ENCODE peak calls at places on chromosomes 13 and 19, in ten cellular contexts. One of them, this sample, is unnamed.

GRCh38 chr13:35964764-35965163 is 166.4 kb downstream of the DCLK1 start:
- DNase-seq in thoracic aorta: no peak
- DNase-seq in brain microvascular endothelial cell: peak
- DNase-seq in body of pancreas: no peak
- DNase-seq in left ventricle myocardium inferior: no peak
- DNase-seq in transverse colon: no peak
- DNase-seq in heart right ventricle: no peak
- DNase-seq in adrenal gland: no peak
- DNase-seq in cardiac muscle cell: no peak
- DNase-seq in psoas muscle: no peak
- DNase-seq in this sample: no peak

GRCh38 chr19:1568320-1569019 is at the start of gene MEX3D:
- DNase-seq in body of pancreas: peak
- DNase-seq in cardiac muscle cell: peak
- DNase-seq in brain microvascular endothelial cell: peak
- DNase-seq in psoas muscle: peak
- DNase-seq in transverse colon: peak
- DNase-seq in heart right ventricle: peak
- DNase-seq in adrenal gland: peak
- DNase-seq in left ventricle myocardium inferior: peak
- DNase-seq in thoracic aorta: no peak
- DNase-seq in this sample: no peak

GRCh38 chr19:33529094-33529676 is 7.6 kb upstream of the PEPD start:
- DNase-seq in transverse colon: no peak
- DNase-seq in adrenal gland: no peak
- DNase-seq in psoas muscle: no peak
- DNase-seq in left ventricle myocardium inferior: no peak
- DNase-seq in body of pancreas: no peak
- DNase-seq in heart right ventricle: no peak
- DNase-seq in thoracic aorta: no peak
- DNase-seq in cardiac muscle cell: no peak
- DNase-seq in brain microvascular endothelial cell: no peak
- DNase-seq in this sample: no peak

GRCh38 chr13:98048263-98048662 is 94.6 kb upstream of the FARP1 start:
- DNase-seq in brain microvascular endothelial cell: no peak
- DNase-seq in thoracic aorta: no peak
- DNase-seq in cardiac muscle cell: no peak
- DNase-seq in heart right ventricle: no peak
- DNase-seq in left ventricle myocardium inferior: no peak
- DNase-seq in transverse colon: no peak
- DNase-seq in psoas muscle: no peak
- DNase-seq in body of pancreas: no peak
- DNase-seq in adrenal gland: no peak
- DNase-seq in this sample: no peak

GRCh38 chr13:46132109-46132508 is 27.3 kb upstream of the CPB2 start:
- DNase-seq in transverse colon: no peak
- DNase-seq in heart right ventricle: no peak
- DNase-seq in thoracic aorta: no peak
- DNase-seq in psoas muscle: no peak
- DNase-seq in body of pancreas: no peak
- DNase-seq in adrenal gland: no peak
- DNase-seq in left ventricle myocardium inferior: no peak
- DNase-seq in cardiac muscle cell: no peak
- DNase-seq in brain microvascular endothelial cell: no peak
- DNase-seq in this sample: no peak

GRCh38 chr13:59391696-59392095 is 772.0 kb downstream of the DIAPH3 start:
- DNase-seq in thoracic aorta: no peak
- DNase-seq in adrenal gland: peak
- DNase-seq in psoas muscle: no peak
- DNase-seq in left ventricle myocardium inferior: no peak
- DNase-seq in body of pancreas: peak
- DNase-seq in cardiac muscle cell: peak
- DNase-seq in heart right ventricle: no peak
- DNase-seq in transverse colon: peak
- DNase-seq in brain microvascular endothelial cell: peak
- DNase-seq in this sample: no peak

GRCh38 chr13:34364633-34365032 is 546.7 kb downstream of the RFC3 start:
- DNase-seq in adrenal gland: no peak
- DNase-seq in body of pancreas: no peak
- DNase-seq in brain microvascular endothelial cell: peak
- DNase-seq in heart right ventricle: no peak
- DNase-seq in transverse colon: no peak
- DNase-seq in cardiac muscle cell: no peak
- DNase-seq in thoracic aorta: no peak
- DNase-seq in left ventricle myocardium inferior: no peak
- DNase-seq in psoas muscle: no peak
- DNase-seq in this sample: no peak

GRCh38 chr19:3179739-3180293 is 1.2 kb downstream of the S1PR4 start:
- DNase-seq in adrenal gland: no peak
- DNase-seq in left ventricle myocardium inferior: no peak
- DNase-seq in brain microvascular endothelial cell: no peak
- DNase-seq in thoracic aorta: no peak
- DNase-seq in transverse colon: no peak
- DNase-seq in body of pancreas: no peak
- DNase-seq in heart right ventricle: no peak
- DNase-seq in psoas muscle: no peak
- DNase-seq in cardiac muscle cell: no peak
- DNase-seq in this sample: no peak

GRCh38 chr13:83890358-83890757 is 8.1 kb upstream of the SLITRK1 start:
- DNase-seq in body of pancreas: no peak
- DNase-seq in transverse colon: no peak
- DNase-seq in cardiac muscle cell: no peak
- DNase-seq in brain microvascular endothelial cell: no peak
- DNase-seq in left ventricle myocardium inferior: no peak
- DNase-seq in heart right ventricle: no peak
- DNase-seq in adrenal gland: no peak
- DNase-seq in psoas muscle: no peak
- DNase-seq in thoracic aorta: no peak
- DNase-seq in this sample: no peak

GRCh38 chr13:23678768-23679167 is 108.6 kb downstream of the TNFRSF19 start:
- DNase-seq in cardiac muscle cell: no peak
- DNase-seq in adrenal gland: no peak
- DNase-seq in transverse colon: no peak
- DNase-seq in psoas muscle: no peak
- DNase-seq in brain microvascular endothelial cell: no peak
- DNase-seq in body of pancreas: no peak
- DNase-seq in left ventricle myocardium inferior: no peak
- DNase-seq in heart right ventricle: no peak
- DNase-seq in thoracic aorta: no peak
- DNase-seq in this sample: no peak

GRCh38 chr19:41515054-41515652 is 60.8 kb upstream of the CEACAM21 start:
- DNase-seq in cardiac muscle cell: no peak
- DNase-seq in heart right ventricle: no peak
- DNase-seq in transverse colon: no peak
- DNase-seq in thoracic aorta: no peak
- DNase-seq in adrenal gland: no peak
- DNase-seq in left ventricle myocardium inferior: no peak
- DNase-seq in body of pancreas: no peak
- DNase-seq in psoas muscle: no peak
- DNase-seq in brain microvascular endothelial cell: no peak
- DNase-seq in this sample: no peak

GRCh38 chr13:75771818-75772217 is 135.7 kb downstream of the LMO7 start:
- DNase-seq in psoas muscle: no peak
- DNase-seq in body of pancreas: no peak
- DNase-seq in cardiac muscle cell: no peak
- DNase-seq in brain microvascular endothelial cell: peak
- DNase-seq in transverse colon: no peak
- DNase-seq in adrenal gland: no peak
- DNase-seq in thoracic aorta: no peak
- DNase-seq in heart right ventricle: no peak
- DNase-seq in left ventricle myocardium inferior: no peak
- DNase-seq in this sample: no peak
- H3K27ac ChIP-seq in psoas muscle: peak
- H3K27ac ChIP-seq in body of pancreas: no peak
- H3K27ac ChIP-seq in cardiac muscle cell: no peak
- H3K27ac ChIP-seq in brain microvascular endothelial cell: peak
- H3K27ac ChIP-seq in transverse colon: no peak
- H3K27ac ChIP-seq in adrenal gland: no peak
- H3K27ac ChIP-seq in thoracic aorta: no peak
- H3K27ac ChIP-seq in heart right ventricle: peak
- H3K27ac ChIP-seq in left ventricle myocardium inferior: peak
- H3K27ac ChIP-seq in this sample: peak

GRCh38 chr13:48528720-48529119 is 4.2 kb downstream of the RCBTB2 start:
- DNase-seq in transverse colon: no peak
- DNase-seq in thoracic aorta: no peak
- DNase-seq in body of pancreas: no peak
- DNase-seq in cardiac muscle cell: no peak
- DNase-seq in left ventricle myocardium inferior: no peak
- DNase-seq in brain microvascular endothelial cell: no peak
- DNase-seq in adrenal gland: no peak
- DNase-seq in heart right ventricle: no peak
- DNase-seq in psoas muscle: no peak
- DNase-seq in this sample: no peak

GRCh38 chr13:48532146-48532472 is 771 bp downstream of the RCBTB2 start:
- DNase-seq in cardiac muscle cell: no peak
- DNase-seq in body of pancreas: no peak
- DNase-seq in brain microvascular endothelial cell: no peak
- DNase-seq in left ventricle myocardium inferior: no peak
- DNase-seq in psoas muscle: no peak
- DNase-seq in adrenal gland: no peak
- DNase-seq in transverse colon: no peak
- DNase-seq in thoracic aorta: no peak
- DNase-seq in heart right ventricle: no peak
- DNase-seq in this sample: no peak

GRCh38 chr13:48531416-48532145 is 1.3 kb downstream of the RCBTB2 start:
- DNase-seq in adrenal gland: no peak
- DNase-seq in body of pancreas: peak
- DNase-seq in transverse colon: no peak
- DNase-seq in cardiac muscle cell: no peak
- DNase-seq in thoracic aorta: no peak
- DNase-seq in psoas muscle: no peak
- DNase-seq in left ventricle myocardium inferior: no peak
- DNase-seq in heart right ventricle: no peak
- DNase-seq in brain microvascular endothelial cell: peak
- DNase-seq in this sample: no peak

GRCh38 chr13:48532473-48533206 is at the start of gene RCBTB2:
- DNase-seq in heart right ventricle: peak
- DNase-seq in left ventricle myocardium inferior: peak
- DNase-seq in adrenal gland: peak
- DNase-seq in brain microvascular endothelial cell: peak
- DNase-seq in cardiac muscle cell: peak
- DNase-seq in body of pancreas: peak
- DNase-seq in thoracic aorta: peak
- DNase-seq in psoas muscle: peak
- DNase-seq in transverse colon: peak
- DNase-seq in this sample: peak

GRCh38 chr13:48530833-48531232 is 2.0 kb downstream of the RCBTB2 start:
- DNase-seq in adrenal gland: no peak
- DNase-seq in cardiac muscle cell: no peak
- DNase-seq in brain microvascular endothelial cell: no peak
- DNase-seq in psoas muscle: no peak
- DNase-seq in body of pancreas: no peak
- DNase-seq in left ventricle myocardium inferior: no peak
- DNase-seq in heart right ventricle: no peak
- DNase-seq in transverse colon: no peak
- DNase-seq in thoracic aorta: no peak
- DNase-seq in this sample: no peak
- H3K4me3 ChIP-seq in adrenal gland: no peak
- H3K4me3 ChIP-seq in cardiac muscle cell: no peak
- H3K4me3 ChIP-seq in brain microvascular endothelial cell: no peak
- H3K4me3 ChIP-seq in psoas muscle: no peak
- H3K4me3 ChIP-seq in body of pancreas: no peak
- H3K4me3 ChIP-seq in left ventricle myocardium inferior: no peak
- H3K4me3 ChIP-seq in heart right ventricle: peak
- H3K4me3 ChIP-seq in transverse colon: no peak
- H3K4me3 ChIP-seq in thoracic aorta: no peak
- H3K4me3 ChIP-seq in this sample: no peak

GRCh38 chr13:29566206-29566605 is 29.3 kb downstream of the SLC7A1 start:
- DNase-seq in brain microvascular endothelial cell: no peak
- DNase-seq in body of pancreas: no peak
- DNase-seq in heart right ventricle: no peak
- DNase-seq in psoas muscle: no peak
- DNase-seq in transverse colon: no peak
- DNase-seq in adrenal gland: peak
- DNase-seq in cardiac muscle cell: no peak
- DNase-seq in thoracic aorta: no peak
- DNase-seq in left ventricle myocardium inferior: no peak
- DNase-seq in this sample: peak

GRCh38 chr13:29563941-29564340 is 31.5 kb downstream of the SLC7A1 start:
- DNase-seq in cardiac muscle cell: no peak
- DNase-seq in adrenal gland: no peak
- DNase-seq in psoas muscle: no peak
- DNase-seq in brain microvascular endothelial cell: no peak
- DNase-seq in heart right ventricle: no peak
- DNase-seq in body of pancreas: no peak
- DNase-seq in transverse colon: no peak
- DNase-seq in thoracic aorta: no peak
- DNase-seq in left ventricle myocardium inferior: no peak
- DNase-seq in this sample: no peak

GRCh38 chr13:29562762-29563161 is 32.7 kb downstream of the SLC7A1 start:
- DNase-seq in body of pancreas: no peak
- DNase-seq in psoas muscle: no peak
- DNase-seq in adrenal gland: no peak
- DNase-seq in thoracic aorta: no peak
- DNase-seq in left ventricle myocardium inferior: no peak
- DNase-seq in transverse colon: no peak
- DNase-seq in brain microvascular endothelial cell: no peak
- DNase-seq in cardiac muscle cell: no peak
- DNase-seq in heart right ventricle: no peak
- DNase-seq in this sample: no peak

GRCh38 chr13:29566864-29567263 is 28.6 kb downstream of the SLC7A1 start:
- DNase-seq in cardiac muscle cell: peak
- DNase-seq in brain microvascular endothelial cell: no peak
- DNase-seq in transverse colon: no peak
- DNase-seq in left ventricle myocardium inferior: no peak
- DNase-seq in thoracic aorta: no peak
- DNase-seq in body of pancreas: no peak
- DNase-seq in psoas muscle: no peak
- DNase-seq in adrenal gland: no peak
- DNase-seq in heart right ventricle: no peak
- DNase-seq in this sample: no peak

DNA sequence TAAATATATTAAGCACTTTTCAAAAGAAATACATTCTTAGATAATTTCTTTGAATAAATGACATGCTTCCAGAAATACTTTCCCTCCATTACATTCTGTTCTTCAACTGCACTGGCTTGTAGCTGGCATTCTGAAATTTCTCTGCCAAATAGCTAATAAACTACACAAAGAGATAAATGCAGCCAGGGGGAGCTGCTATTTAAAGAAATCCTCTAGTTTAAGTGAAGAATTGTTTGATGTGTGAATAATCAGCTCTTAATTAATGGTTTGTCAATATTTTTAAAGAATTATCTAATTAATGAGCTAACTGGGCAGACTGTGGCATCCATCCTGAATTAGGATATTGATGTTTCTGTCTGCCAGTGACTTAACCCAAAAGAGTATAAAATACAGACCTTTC is 30.7 kb downstream of the SLC7A1 start:
- DNase-seq in body of pancreas: no peak
- DNase-seq in transverse colon: no peak
- DNase-seq in thoracic aorta: no peak
- DNase-seq in cardiac muscle cell: no peak
- DNase-seq in brain microvascular endothelial cell: no peak
- DNase-seq in psoas muscle: no peak
- DNase-seq in heart right ventricle: no peak
- DNase-seq in adrenal gland: no peak
- DNase-seq in left ventricle myocardium inferior: no peak
- DNase-seq in this sample: no peak
- TF ChIP-seq CTCF in body of pancreas: no peak
- TF ChIP-seq CTCF in transverse colon: no peak
- TF ChIP-seq CTCF in thoracic aorta: no peak
- TF ChIP-seq CTCF in cardiac muscle cell: peak
- TF ChIP-seq CTCF in brain microvascular endothelial cell: no peak
- TF ChIP-seq CTCF in psoas muscle: no peak
- TF ChIP-seq CTCF in heart right ventricle: no peak
- TF ChIP-seq CTCF in adrenal gland: no peak
- TF ChIP-seq CTCF in left ventricle myocardium inferior: no peak
- TF ChIP-seq CTCF in this sample: no peak

GRCh38 chr19:13999085-13999484 is 7.0 kb downstream of the RFX1 start:
- DNase-seq in heart right ventricle: no peak
- DNase-seq in transverse colon: no peak
- DNase-seq in psoas muscle: no peak
- DNase-seq in brain microvascular endothelial cell: no peak
- DNase-seq in left ventricle myocardium inferior: no peak
- DNase-seq in adrenal gland: no peak
- DNase-seq in thoracic aorta: no peak
- DNase-seq in body of pancreas: no peak
- DNase-seq in cardiac muscle cell: no peak
- DNase-seq in this sample: no peak
- H3K27ac ChIP-seq in heart right ventricle: no peak
- H3K27ac ChIP-seq in transverse colon: no peak
- H3K27ac ChIP-seq in psoas muscle: no peak
- H3K27ac ChIP-seq in brain microvascular endothelial cell: no peak
- H3K27ac ChIP-seq in left ventricle myocardium inferior: no peak
- H3K27ac ChIP-seq in adrenal gland: no peak
- H3K27ac ChIP-seq in thoracic aorta: no peak
- H3K27ac ChIP-seq in body of pancreas: no peak
- H3K27ac ChIP-seq in cardiac muscle cell: no peak
- H3K27ac ChIP-seq in this sample: no peak

This sample was measured in coronary artery.